ENCODE peak calls at places on chromosomes 6 and 20, in ten cellular contexts. One of them, this sample, is unnamed.

GRCh38 chr6:53651764-53652401 is 13.7 kb downstream of the KLHL31 start:
- DNase-seq in CD4-positive, alpha-beta T cell: peak
- DNase-seq in breast epithelium: peak
- DNase-seq in neural progenitor cell: peak
- DNase-seq in lower leg skin: peak
- DNase-seq in AG04450: no peak
- DNase-seq in fibroblast of pulmonary artery: peak
- DNase-seq in LNCaP clone FGC: peak
- DNase-seq in Calu3: peak
- DNase-seq in NB4: no peak
- DNase-seq in this sample: peak

GRCh38 chr6:30828027-30828962 is 56.0 kb upstream of the DDR1 start:
- DNase-seq in LNCaP clone FGC: peak
- DNase-seq in AG04450: peak
- DNase-seq in neural progenitor cell: peak
- DNase-seq in NB4: peak
- DNase-seq in lower leg skin: peak
- DNase-seq in Calu3: peak
- DNase-seq in CD4-positive, alpha-beta T cell: peak
- DNase-seq in breast epithelium: peak
- DNase-seq in fibroblast of pulmonary artery: peak
- DNase-seq in this sample: peak

GRCh38 chr20:15927893-15928650 is 645.2 kb downstream of the KIF16B start:
- DNase-seq in lower leg skin: no peak
- DNase-seq in fibroblast of pulmonary artery: no peak
- DNase-seq in Calu3: no peak
- DNase-seq in AG04450: no peak
- DNase-seq in NB4: no peak
- DNase-seq in neural progenitor cell: no peak
- DNase-seq in CD4-positive, alpha-beta T cell: no peak
- DNase-seq in breast epithelium: no peak
- DNase-seq in LNCaP clone FGC: no peak
- DNase-seq in this sample: no peak

GRCh38 chr6:79687759-79688158 is 56.6 kb downstream of the SH3BGRL2 start:
- DNase-seq in CD4-positive, alpha-beta T cell: no peak
- DNase-seq in lower leg skin: no peak
- DNase-seq in fibroblast of pulmonary artery: no peak
- DNase-seq in breast epithelium: no peak
- DNase-seq in NB4: no peak
- DNase-seq in neural progenitor cell: peak
- DNase-seq in Calu3: no peak
- DNase-seq in AG04450: no peak
- DNase-seq in LNCaP clone FGC: no peak
- DNase-seq in this sample: no peak

GRCh38 chr6:28656715-28657114 is 131.0 kb downstream of the GPX5 start:
- DNase-seq in neural progenitor cell: no peak
- DNase-seq in NB4: peak
- DNase-seq in lower leg skin: no peak
- DNase-seq in CD4-positive, alpha-beta T cell: no peak
- DNase-seq in AG04450: no peak
- DNase-seq in Calu3: no peak
- DNase-seq in breast epithelium: no peak
- DNase-seq in LNCaP clone FGC: no peak
- DNase-seq in fibroblast of pulmonary artery: no peak
- DNase-seq in this sample: no peak

GRCh38 chr6:147285087-147285855 is 81.1 kb downstream of the STXBP5 start:
- DNase-seq in CD4-positive, alpha-beta T cell: no peak
- DNase-seq in fibroblast of pulmonary artery: peak
- DNase-seq in lower leg skin: no peak
- DNase-seq in AG04450: no peak
- DNase-seq in breast epithelium: no peak
- DNase-seq in Calu3: no peak
- DNase-seq in NB4: peak
- DNase-seq in neural progenitor cell: peak
- DNase-seq in LNCaP clone FGC: peak
- DNase-seq in this sample: no peak

GRCh38 chr6:108832738-108833137 is 15.5 kb upstream of the ARMC2 start:
- DNase-seq in lower leg skin: no peak
- DNase-seq in CD4-positive, alpha-beta T cell: no peak
- DNase-seq in NB4: no peak
- DNase-seq in AG04450: no peak
- DNase-seq in breast epithelium: no peak
- DNase-seq in LNCaP clone FGC: no peak
- DNase-seq in Calu3: no peak
- DNase-seq in neural progenitor cell: no peak
- DNase-seq in fibroblast of pulmonary artery: no peak
- DNase-seq in this sample: no peak

GRCh38 chr20:32183947-32184635 is 23.5 kb downstream of the PLAGL2 start:
- DNase-seq in lower leg skin: no peak
- DNase-seq in Calu3: no peak
- DNase-seq in breast epithelium: no peak
- DNase-seq in neural progenitor cell: no peak
- DNase-seq in NB4: no peak
- DNase-seq in AG04450: no peak
- DNase-seq in CD4-positive, alpha-beta T cell: no peak
- DNase-seq in LNCaP clone FGC: no peak
- DNase-seq in fibroblast of pulmonary artery: no peak
- DNase-seq in this sample: no peak

GRCh38 chr6:167764215-167764614 is 62.5 kb upstream of the AFDN start:
- DNase-seq in breast epithelium: no peak
- DNase-seq in fibroblast of pulmonary artery: no peak
- DNase-seq in Calu3: no peak
- DNase-seq in neural progenitor cell: no peak
- DNase-seq in NB4: no peak
- DNase-seq in lower leg skin: peak
- DNase-seq in AG04450: no peak
- DNase-seq in LNCaP clone FGC: no peak
- DNase-seq in CD4-positive, alpha-beta T cell: no peak
- DNase-seq in this sample: no peak

GRCh38 chr20:49668181-49668877 is 45.3 kb downstream of the B4GALT5 start:
- DNase-seq in NB4: peak
- DNase-seq in fibroblast of pulmonary artery: no peak
- DNase-seq in neural progenitor cell: peak
- DNase-seq in Calu3: peak
- DNase-seq in AG04450: no peak
- DNase-seq in LNCaP clone FGC: no peak
- DNase-seq in breast epithelium: no peak
- DNase-seq in lower leg skin: no peak
- DNase-seq in CD4-positive, alpha-beta T cell: peak
- DNase-seq in this sample: no peak

GRCh38 chr20:22312744-22313346 is 271.5 kb downstream of the FOXA2 start:
- DNase-seq in AG04450: peak
- DNase-seq in fibroblast of pulmonary artery: peak
- DNase-seq in breast epithelium: no peak
- DNase-seq in lower leg skin: no peak
- DNase-seq in CD4-positive, alpha-beta T cell: no peak
- DNase-seq in NB4: peak
- DNase-seq in neural progenitor cell: peak
- DNase-seq in Calu3: peak
- DNase-seq in LNCaP clone FGC: peak
- DNase-seq in this sample: no peak

GRCh38 chr6:169371344-169372144 is 117.9 kb upstream of the THBS2 start:
- DNase-seq in lower leg skin: no peak
- DNase-seq in breast epithelium: no peak
- DNase-seq in CD4-positive, alpha-beta T cell: no peak
- DNase-seq in fibroblast of pulmonary artery: peak
- DNase-seq in AG04450: no peak
- DNase-seq in Calu3: peak
- DNase-seq in neural progenitor cell: peak
- DNase-seq in NB4: no peak
- DNase-seq in LNCaP clone FGC: peak
- DNase-seq in this sample: no peak

GRCh38 chr6:20946037-20946436 is 411.8 kb downstream of the CDKAL1 start:
- DNase-seq in fibroblast of pulmonary artery: peak
- DNase-seq in neural progenitor cell: no peak
- DNase-seq in LNCaP clone FGC: no peak
- DNase-seq in NB4: peak
- DNase-seq in AG04450: no peak
- DNase-seq in breast epithelium: no peak
- DNase-seq in Calu3: no peak
- DNase-seq in CD4-positive, alpha-beta T cell: no peak
- DNase-seq in lower leg skin: no peak
- DNase-seq in this sample: no peak

GRCh38 chr6:56435754-56436153 is 188.4 kb upstream of the COL21A1 start:
- DNase-seq in lower leg skin: no peak
- DNase-seq in NB4: no peak
- DNase-seq in CD4-positive, alpha-beta T cell: no peak
- DNase-seq in breast epithelium: no peak
- DNase-seq in AG04450: no peak
- DNase-seq in Calu3: no peak
- DNase-seq in fibroblast of pulmonary artery: no peak
- DNase-seq in neural progenitor cell: no peak
- DNase-seq in LNCaP clone FGC: no peak
- DNase-seq in this sample: no peak

GRCh38 chr6:34508425-34508824 is 42.5 kb downstream of the PACSIN1 start:
- DNase-seq in lower leg skin: no peak
- DNase-seq in AG04450: no peak
- DNase-seq in fibroblast of pulmonary artery: no peak
- DNase-seq in neural progenitor cell: no peak
- DNase-seq in LNCaP clone FGC: no peak
- DNase-seq in Calu3: no peak
- DNase-seq in CD4-positive, alpha-beta T cell: no peak
- DNase-seq in NB4: no peak
- DNase-seq in breast epithelium: no peak
- DNase-seq in this sample: no peak
- TF ChIP-seq CTCF in lower leg skin: no peak
- TF ChIP-seq CTCF in AG04450: peak
- TF ChIP-seq CTCF in fibroblast of pulmonary artery: peak
- TF ChIP-seq CTCF in neural progenitor cell: no peak
- TF ChIP-seq CTCF in LNCaP clone FGC: no peak
- TF ChIP-seq CTCF in Calu3: no peak
- TF ChIP-seq CTCF in CD4-positive, alpha-beta T cell: no peak
- TF ChIP-seq CTCF in NB4: no peak
- TF ChIP-seq CTCF in breast epithelium: no peak
- TF ChIP-seq CTCF in this sample: peak

GRCh38 chr20:1912056-1912455 is 16.8 kb downstream of the SIRPA start:
- DNase-seq in breast epithelium: no peak
- DNase-seq in NB4: no peak
- DNase-seq in AG04450: no peak
- DNase-seq in CD4-positive, alpha-beta T cell: no peak
- DNase-seq in Calu3: no peak
- DNase-seq in LNCaP clone FGC: no peak
- DNase-seq in neural progenitor cell: no peak
- DNase-seq in lower leg skin: no peak
- DNase-seq in fibroblast of pulmonary artery: peak
- DNase-seq in this sample: no peak

GRCh38 chr20:1908191-1908590 is 13.0 kb downstream of the SIRPA start:
- DNase-seq in NB4: no peak
- DNase-seq in LNCaP clone FGC: no peak
- DNase-seq in neural progenitor cell: no peak
- DNase-seq in CD4-positive, alpha-beta T cell: no peak
- DNase-seq in AG04450: no peak
- DNase-seq in Calu3: no peak
- DNase-seq in fibroblast of pulmonary artery: no peak
- DNase-seq in breast epithelium: no peak
- DNase-seq in lower leg skin: no peak
- DNase-seq in this sample: no peak

GRCh38 chr20:1912646-1913045 is 17.4 kb downstream of the SIRPA start:
- DNase-seq in Calu3: no peak
- DNase-seq in LNCaP clone FGC: no peak
- DNase-seq in NB4: no peak
- DNase-seq in fibroblast of pulmonary artery: no peak
- DNase-seq in lower leg skin: no peak
- DNase-seq in AG04450: no peak
- DNase-seq in neural progenitor cell: no peak
- DNase-seq in breast epithelium: no peak
- DNase-seq in CD4-positive, alpha-beta T cell: no peak
- DNase-seq in this sample: no peak

GRCh38 chr20:1909097-1909496 is 13.9 kb downstream of the SIRPA start:
- DNase-seq in CD4-positive, alpha-beta T cell: no peak
- DNase-seq in AG04450: no peak
- DNase-seq in breast epithelium: no peak
- DNase-seq in neural progenitor cell: peak
- DNase-seq in lower leg skin: no peak
- DNase-seq in LNCaP clone FGC: no peak
- DNase-seq in Calu3: no peak
- DNase-seq in NB4: peak
- DNase-seq in fibroblast of pulmonary artery: no peak
- DNase-seq in this sample: no peak

GRCh38 chr20:1911536-1911935 is 16.3 kb downstream of the SIRPA start:
- DNase-seq in lower leg skin: no peak
- DNase-seq in NB4: no peak
- DNase-seq in LNCaP clone FGC: no peak
- DNase-seq in CD4-positive, alpha-beta T cell: no peak
- DNase-seq in Calu3: no peak
- DNase-seq in fibroblast of pulmonary artery: no peak
- DNase-seq in neural progenitor cell: no peak
- DNase-seq in AG04450: no peak
- DNase-seq in breast epithelium: no peak
- DNase-seq in this sample: no peak
- TF ChIP-seq CTCF in lower leg skin: no peak
- TF ChIP-seq CTCF in NB4: no peak
- TF ChIP-seq CTCF in LNCaP clone FGC: no peak
- TF ChIP-seq CTCF in CD4-positive, alpha-beta T cell: no peak
- TF ChIP-seq CTCF in Calu3: no peak
- TF ChIP-seq CTCF in fibroblast of pulmonary artery: no peak
- TF ChIP-seq CTCF in neural progenitor cell: no peak
- TF ChIP-seq CTCF in AG04450: no peak
- TF ChIP-seq CTCF in breast epithelium: no peak
- TF ChIP-seq CTCF in this sample: no peak

DNA sequence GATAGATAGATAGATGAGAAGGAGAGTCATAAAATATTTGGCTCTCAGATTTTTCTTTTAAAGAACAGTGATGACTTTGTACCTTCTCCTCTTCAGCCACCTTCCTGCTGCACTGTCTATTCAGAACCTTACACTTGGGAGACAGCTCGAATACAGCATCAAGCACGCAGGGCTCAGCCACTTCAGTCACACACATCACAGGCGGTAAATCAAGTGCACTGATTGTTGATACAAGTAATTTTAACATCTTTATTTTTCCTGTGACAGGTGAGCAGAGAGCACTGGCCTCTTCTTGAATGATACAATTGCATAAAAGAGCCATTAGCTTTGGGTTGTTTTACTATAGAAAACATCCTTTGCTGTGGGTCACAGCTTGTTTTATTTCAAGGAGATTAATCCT is 1118.5 kb upstream of the EYS start:
- DNase-seq in CD4-positive, alpha-beta T cell: no peak
- DNase-seq in LNCaP clone FGC: no peak
- DNase-seq in AG04450: no peak
- DNase-seq in lower leg skin: no peak
- DNase-seq in Calu3: no peak
- DNase-seq in fibroblast of pulmonary artery: no peak
- DNase-seq in breast epithelium: no peak
- DNase-seq in NB4: no peak
- DNase-seq in neural progenitor cell: no peak
- DNase-seq in this sample: no peak
- TF ChIP-seq CTCF in CD4-positive, alpha-beta T cell: no peak
- TF ChIP-seq CTCF in LNCaP clone FGC: no peak
- TF ChIP-seq CTCF in AG04450: no peak
- TF ChIP-seq CTCF in lower leg skin: no peak
- TF ChIP-seq CTCF in Calu3: no peak
- TF ChIP-seq CTCF in fibroblast of pulmonary artery: no peak
- TF ChIP-seq CTCF in breast epithelium: no peak
- TF ChIP-seq CTCF in NB4: no peak
- TF ChIP-seq CTCF in neural progenitor cell: no peak
- TF ChIP-seq CTCF in this sample: no peak

DNA sequence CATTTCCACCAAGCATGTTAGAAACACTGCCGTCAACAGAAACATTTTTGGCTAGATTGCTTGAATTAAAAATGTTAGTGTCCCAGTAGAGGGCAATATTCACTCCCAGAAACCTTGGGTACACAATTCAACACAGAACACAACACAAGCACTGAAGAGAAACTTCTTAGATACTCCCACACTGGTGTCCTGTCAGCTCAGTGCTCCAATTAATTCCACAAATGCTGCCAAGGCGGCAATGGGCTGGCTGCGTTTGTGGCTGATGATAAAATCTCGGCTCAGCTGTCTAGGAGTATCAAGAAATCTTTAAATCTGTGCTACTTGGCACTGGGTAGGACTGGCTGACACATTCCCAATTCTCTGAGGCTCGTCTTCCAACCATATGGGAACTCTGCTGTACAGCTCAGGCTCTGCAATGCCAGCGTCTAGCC is 39.3 kb downstream of the BEND3 start:
- DNase-seq in breast epithelium: no peak
- DNase-seq in Calu3: no peak
- DNase-seq in LNCaP clone FGC: peak
- DNase-seq in AG04450: no peak
- DNase-seq in CD4-positive, alpha-beta T cell: no peak
- DNase-seq in fibroblast of pulmonary artery: peak
- DNase-seq in neural progenitor cell: no peak
- DNase-seq in lower leg skin: no peak
- DNase-seq in NB4: peak
- DNase-seq in this sample: no peak
- TF ChIP-seq CTCF in breast epithelium: no peak
- TF ChIP-seq CTCF in Calu3: no peak
- TF ChIP-seq CTCF in LNCaP clone FGC: peak
- TF ChIP-seq CTCF in AG04450: peak
- TF ChIP-seq CTCF in CD4-positive, alpha-beta T cell: no peak
- TF ChIP-seq CTCF in fibroblast of pulmonary artery: peak
- TF ChIP-seq CTCF in neural progenitor cell: no peak
- TF ChIP-seq CTCF in lower leg skin: no peak
- TF ChIP-seq CTCF in NB4: no peak
- TF ChIP-seq CTCF in this sample: peak

This sample was measured in type B pancreatic cell.